ENCODE peak calls at places on chromosomes 7 and 10, in five cellular contexts. B, K, R, O and C are unnamed samples.
A peak's percentile ranks its signal among the peaks of the same experiment; 100 is the strongest.

GRCh38 chr7:1940402-1940786 is 270.3 kb downstream of the ELFN1 start:
- DNase-seq in B (peak; percentile 71), K (peak; percentile 100), R (no peak), O (peak; percentile 98), C (peak; percentile 88)

GRCh38 chr7:52854681-52855080 is 180.8 kb upstream of the POM121L12 start:
- DNase-seq in B (no peak), K (no peak), R (no peak), O (no peak), C (no peak)

GRCh38 chr10:100008142-100008522 is 1.6 kb downstream of the DNMBP start:
- DNase-seq in B (peak; percentile 76), K (peak; percentile 90), R (no peak), O (no peak), C (no peak)

GRCh38 chr7:45978010-45978681 is 57.1 kb upstream of the IGFBP3 start:
- DNase-seq in B (peak; percentile 99), K (peak; percentile 96), R (peak; percentile 88), O (no peak), C (peak; percentile 67)

GRCh38 chr10:76954838-76955237 is 682.8 kb downstream of the KCNMA1 start:
- DNase-seq in B (no peak), K (no peak), R (no peak), O (no peak), C (no peak)

GRCh38 chr10:69641261-69641980 is 11.4 kb downstream of the FAM241B start:
- DNase-seq in B (no peak), K (peak; percentile 86), R (no peak), O (no peak), C (peak; percentile 40)

GRCh38 chr10:129867780-129868179 is 96.3 kb downstream of the EBF3 start:
- DNase-seq in B (no peak), K (no peak), R (no peak), O (no peak), C (no peak)

GRCh38 chr10:34780818-34781380 is 34.2 kb downstream of the PARD3 start:
- DNase-seq in B (peak; percentile 59), K (peak; percentile 80), R (no peak), O (no peak), C (no peak)

GRCh38 chr7:621572-622285 is 102.1 kb upstream of the PDGFA start:
- DNase-seq in B (no peak), K (peak; percentile 64), R (no peak), O (no peak), C (no peak)

GRCh38 chr10:2262333-2262732 is 525.0 kb upstream of the ADARB2 start:
- DNase-seq in B (no peak), K (no peak), R (no peak), O (no peak), C (no peak)

GRCh38 chr7:74040791-74041520 is 13.0 kb downstream of the ELN start:
- DNase-seq in B (no peak), K (peak; percentile 66), R (no peak), O (no peak), C (no peak)

GRCh38 chr10:79262131-79262530 is 85.1 kb upstream of the PPIF start:
- DNase-seq in B (no peak), K (no peak), R (no peak), O (no peak), C (no peak)

GRCh38 chr7:564176-564890 is 44.7 kb upstream of the PDGFA start:
- DNase-seq in B (no peak), K (no peak), R (no peak), O (no peak), C (no peak)

GRCh38 chr10:34049887-34050286 is 715.4 kb upstream of the NRP1 start:
- DNase-seq in B (peak; percentile 93), K (peak; percentile 86), R (no peak), O (no peak), C (no peak)

GRCh38 chr10:129547583-129547982 is 80.5 kb downstream of the MGMT start:
- DNase-seq in B (no peak), K (no peak), R (no peak), O (no peak), C (no peak)

DNA sequence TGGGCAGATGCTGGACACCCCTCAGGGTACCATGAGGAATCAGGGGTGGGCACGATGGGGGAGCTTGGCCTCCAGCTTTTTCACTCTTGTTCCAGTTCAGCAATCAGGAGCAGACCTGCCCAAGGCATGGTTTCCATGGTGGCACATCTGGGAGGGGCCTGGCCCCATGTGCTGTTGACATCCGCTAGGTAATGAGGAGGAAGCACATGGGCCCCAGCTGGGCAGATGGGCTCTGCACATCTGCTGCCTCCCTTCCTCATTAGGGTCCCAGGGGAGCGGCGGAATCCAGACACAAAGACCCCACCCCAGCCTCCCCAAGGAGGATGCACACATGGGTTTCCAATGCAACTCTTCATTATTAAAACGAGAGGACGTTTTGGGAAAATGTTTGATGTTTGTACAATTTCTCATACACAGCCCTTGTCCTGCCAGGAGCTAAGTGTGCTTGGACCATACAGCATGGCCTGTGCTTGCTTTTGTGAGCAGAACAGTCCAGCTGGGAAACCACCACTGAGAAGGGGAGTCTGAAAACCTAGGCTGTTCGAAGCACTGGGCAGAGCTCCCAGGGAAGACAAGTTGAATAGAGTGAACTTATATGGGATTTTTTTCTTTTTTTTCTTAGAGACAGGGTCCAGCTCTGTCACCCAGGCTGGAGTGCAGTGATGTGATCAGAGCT is 23.7 kb downstream of the FAM107B start:
- DNase-seq in B (no peak), K (no peak), R (no peak), O (no peak), C (no peak)
- H3K4me1 ChIP-seq in B (peaks cover 8% of the 10 kb centered on the region), K (peaks cover 2% of the 10 kb centered on the region), R (no peaks in the 10 kb centered on the region), O (no peaks in the 10 kb centered on the region), C (peaks cover 25% of the 10 kb centered on the region)

GRCh38 chr7:47587389-47587788 is 5.5 kb upstream of the TNS3 start:
- DNase-seq in B (no peak), K (no peak), R (no peak), O (no peak), C (peak; percentile 85)

GRCh38 chr7:47586925-47587324 is 5.0 kb upstream of the TNS3 start:
- DNase-seq in B (no peak), K (peak; percentile 54), R (no peak), O (no peak), C (no peak)

GRCh38 chr7:47588704-47589225 is 6.9 kb upstream of the TNS3 start:
- DNase-seq in B (no peak), K (no peak), R (no peak), O (no peak), C (no peak)

GRCh38 chr7:47591089-47591654 is 9.3 kb upstream of the TNS3 start:
- DNase-seq in B (no peak), K (no peak), R (no peak), O (no peak), C (no peak)

GRCh38 chr7:47587976-47588375 is 6.1 kb upstream of the TNS3 start:
- DNase-seq in B (no peak), K (peak; percentile 41), R (no peak), O (no peak), C (no peak)
- TF ChIP-seq CTCF in B (no peak), K (no peak), R (no peak), O (no peak), C (no peak)

GRCh38 chr7:157150825-157151412 is 12.2 kb downstream of the UBE3C start:
- DNase-seq in B (peak; percentile 64), K (peak; percentile 87), R (no peak), O (no peak), C (no peak)
- H3K4me1 ChIP-seq in B (no peaks in the 10 kb centered on the region), K (no peaks in the 10 kb centered on the region), R (peaks cover 23% of the 10 kb centered on the region), O (peaks cover 35% of the 10 kb centered on the region), C (peaks cover 19% of the 10 kb centered on the region)

DNA sequence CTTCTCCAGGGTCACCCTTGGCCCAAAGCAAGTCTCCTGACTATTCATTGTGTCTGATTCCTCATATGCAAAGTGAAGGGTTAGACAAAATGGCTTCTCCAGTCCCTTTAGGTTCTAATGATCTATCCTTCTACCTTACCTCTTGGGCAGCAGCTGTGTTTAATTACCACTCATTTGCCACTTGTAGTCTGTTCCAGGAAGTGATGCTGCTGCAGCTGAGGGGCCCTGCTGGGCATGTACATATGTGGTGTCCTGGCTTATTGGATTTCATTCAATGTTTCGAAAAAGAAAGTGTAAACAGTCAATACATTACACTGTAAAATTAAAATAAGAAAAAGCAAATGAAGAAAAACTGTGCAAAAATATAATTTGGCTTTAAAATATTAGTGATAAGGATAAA is 36.6 kb downstream of the SCIN start:
- DNase-seq in B (no peak), K (no peak), R (no peak), O (no peak), C (no peak)
- TF ChIP-seq CTCF in B (no peak), K (no peak), R (no peak), O (no peak), C (no peak)

GRCh38 chr10:28540145-28540544 is 7.2 kb downstream of the WAC start:
- DNase-seq in B (no peak), K (no peak), R (no peak), O (no peak), C (no peak)
- H3K4me1 ChIP-seq in B (peaks cover 2% of the 10 kb centered on the region), K (peaks cover 6% of the 10 kb centered on the region), R (peaks cover 4% of the 10 kb centered on the region), O (peaks cover 48% of the 10 kb centered on the region), C (peaks cover 14% of the 10 kb centered on the region)

DNA sequence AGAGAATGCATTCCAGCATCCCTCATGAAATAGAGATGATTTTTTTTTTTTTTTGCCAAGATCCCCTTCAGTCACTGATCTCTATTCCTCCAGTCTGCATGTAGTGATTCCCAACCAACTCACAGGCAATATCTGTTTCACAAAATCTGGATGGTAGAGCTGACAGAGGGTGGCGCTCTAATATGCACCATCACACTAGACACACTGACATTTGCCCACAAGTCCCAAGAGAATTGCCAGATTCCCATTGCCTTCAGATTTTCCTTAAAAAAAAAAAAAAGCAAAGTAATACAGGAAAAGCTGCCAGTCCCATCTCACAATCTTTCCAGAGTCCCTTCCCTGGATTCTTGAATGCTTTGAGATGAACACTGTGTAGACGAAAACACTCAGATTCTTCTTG is 301.0 kb downstream of the SORCS1 start:
- DNase-seq in B (no peak), K (no peak), R (no peak), O (no peak), C (no peak)
- TF ChIP-seq CTCF in B (no peak), K (no peak), R (no peak), O (no peak), C (no peak)